ENCODE peak calls at places on chromosome 2, in nine cellular contexts. One of them, this sample, is unnamed.

GRCh38 chr2:241911551-241911950 is 42.0 kb downstream of the RTP5 start:
- DNase-seq in endothelial cell: no peak
- DNase-seq in M059J: no peak
- DNase-seq in HT-29: no peak
- DNase-seq in GM10248: no peak
- DNase-seq in NCI-H1105 treated with DMSO at 0.1 percent for 48 hours: no peak
- DNase-seq in stimulated activated CD4-positive, alpha-beta T cell treated with anti-CD3 and anti-CD28 coated beads, Interleukin-4, amount 100 ng/mL, for 4 hours: no peak
- DNase-seq in ELF-1: no peak
- DNase-seq in activated T-cell treated with anti-CD3 and anti-CD28 coated beads, Interleukin-2, amount 50 U/mL, for 72 hours: no peak
- DNase-seq in this sample: no peak

GRCh38 chr2:98556634-98557033 is 51.7 kb downstream of the COA5 start:
- DNase-seq in endothelial cell: no peak
- DNase-seq in M059J: no peak
- DNase-seq in HT-29: no peak
- DNase-seq in GM10248: peak; percentile 78
- DNase-seq in NCI-H1105 treated with DMSO at 0.1 percent for 48 hours: no peak
- DNase-seq in stimulated activated CD4-positive, alpha-beta T cell treated with anti-CD3 and anti-CD28 coated beads, Interleukin-4, amount 100 ng/mL, for 4 hours: no peak
- DNase-seq in ELF-1: no peak
- DNase-seq in activated T-cell treated with anti-CD3 and anti-CD28 coated beads, Interleukin-2, amount 50 U/mL, for 72 hours: no peak
- DNase-seq in this sample: no peak

GRCh38 chr2:154740360-154740759 is 41.9 kb downstream of the KCNJ3 start:
- DNase-seq in endothelial cell: no peak
- DNase-seq in M059J: no peak
- DNase-seq in HT-29: no peak
- DNase-seq in GM10248: no peak
- DNase-seq in NCI-H1105 treated with DMSO at 0.1 percent for 48 hours: no peak
- DNase-seq in stimulated activated CD4-positive, alpha-beta T cell treated with anti-CD3 and anti-CD28 coated beads, Interleukin-4, amount 100 ng/mL, for 4 hours: no peak
- DNase-seq in ELF-1: no peak
- DNase-seq in activated T-cell treated with anti-CD3 and anti-CD28 coated beads, Interleukin-2, amount 50 U/mL, for 72 hours: no peak
- DNase-seq in this sample: no peak

GRCh38 chr2:158997037-158997785 is 28.8 kb downstream of the TANC1 start:
- DNase-seq in endothelial cell: no peak
- DNase-seq in M059J: no peak
- DNase-seq in HT-29: peak; percentile 38
- DNase-seq in GM10248: no peak
- DNase-seq in NCI-H1105 treated with DMSO at 0.1 percent for 48 hours: no peak
- DNase-seq in stimulated activated CD4-positive, alpha-beta T cell treated with anti-CD3 and anti-CD28 coated beads, Interleukin-4, amount 100 ng/mL, for 4 hours: no peak
- DNase-seq in ELF-1: no peak
- DNase-seq in activated T-cell treated with anti-CD3 and anti-CD28 coated beads, Interleukin-2, amount 50 U/mL, for 72 hours: no peak
- DNase-seq in this sample: no peak

GRCh38 chr2:240930096-240930630 is 24.0 kb downstream of the CROCC2 start:
- DNase-seq in endothelial cell: no peak
- DNase-seq in M059J: no peak
- DNase-seq in HT-29: no peak
- DNase-seq in GM10248: no peak
- DNase-seq in NCI-H1105 treated with DMSO at 0.1 percent for 48 hours: no peak
- DNase-seq in stimulated activated CD4-positive, alpha-beta T cell treated with anti-CD3 and anti-CD28 coated beads, Interleukin-4, amount 100 ng/mL, for 4 hours: no peak
- DNase-seq in ELF-1: peak; percentile 0
- DNase-seq in activated T-cell treated with anti-CD3 and anti-CD28 coated beads, Interleukin-2, amount 50 U/mL, for 72 hours: no peak
- DNase-seq in this sample: no peak

GRCh38 chr2:8144785-8145184 is 537.1 kb upstream of the ID2 start:
- DNase-seq in endothelial cell: no peak
- DNase-seq in M059J: peak; percentile 38
- DNase-seq in HT-29: no peak
- DNase-seq in GM10248: no peak
- DNase-seq in NCI-H1105 treated with DMSO at 0.1 percent for 48 hours: no peak
- DNase-seq in stimulated activated CD4-positive, alpha-beta T cell treated with anti-CD3 and anti-CD28 coated beads, Interleukin-4, amount 100 ng/mL, for 4 hours: no peak
- DNase-seq in ELF-1: no peak
- DNase-seq in activated T-cell treated with anti-CD3 and anti-CD28 coated beads, Interleukin-2, amount 50 U/mL, for 72 hours: no peak
- DNase-seq in this sample: no peak

GRCh38 chr2:174656671-174657171 is 59.1 kb upstream of the WIPF1 start:
- DNase-seq in endothelial cell: no peak
- DNase-seq in M059J: no peak
- DNase-seq in HT-29: no peak
- DNase-seq in GM10248: no peak
- DNase-seq in NCI-H1105 treated with DMSO at 0.1 percent for 48 hours: no peak
- DNase-seq in stimulated activated CD4-positive, alpha-beta T cell treated with anti-CD3 and anti-CD28 coated beads, Interleukin-4, amount 100 ng/mL, for 4 hours: no peak
- DNase-seq in ELF-1: no peak
- DNase-seq in activated T-cell treated with anti-CD3 and anti-CD28 coated beads, Interleukin-2, amount 50 U/mL, for 72 hours: no peak
- DNase-seq in this sample: no peak

GRCh38 chr2:105813045-105813315 is 68.3 kb downstream of the NCK2 start:
- DNase-seq in endothelial cell: no peak
- DNase-seq in M059J: no peak
- DNase-seq in HT-29: no peak
- DNase-seq in GM10248: no peak
- DNase-seq in NCI-H1105 treated with DMSO at 0.1 percent for 48 hours: no peak
- DNase-seq in stimulated activated CD4-positive, alpha-beta T cell treated with anti-CD3 and anti-CD28 coated beads, Interleukin-4, amount 100 ng/mL, for 4 hours: no peak
- DNase-seq in ELF-1: no peak
- DNase-seq in activated T-cell treated with anti-CD3 and anti-CD28 coated beads, Interleukin-2, amount 50 U/mL, for 72 hours: no peak
- DNase-seq in this sample: no peak

GRCh38 chr2:175012516-175012915 is 7.3 kb upstream of the CHN1 start:
- DNase-seq in endothelial cell: no peak
- DNase-seq in M059J: peak; percentile 53
- DNase-seq in HT-29: no peak
- DNase-seq in GM10248: no peak
- DNase-seq in NCI-H1105 treated with DMSO at 0.1 percent for 48 hours: no peak
- DNase-seq in stimulated activated CD4-positive, alpha-beta T cell treated with anti-CD3 and anti-CD28 coated beads, Interleukin-4, amount 100 ng/mL, for 4 hours: no peak
- DNase-seq in ELF-1: no peak
- DNase-seq in activated T-cell treated with anti-CD3 and anti-CD28 coated beads, Interleukin-2, amount 50 U/mL, for 72 hours: no peak
- DNase-seq in this sample: no peak

GRCh38 chr2:99879481-99879880 is 262.9 kb downstream of the AFF3 start:
- DNase-seq in endothelial cell: no peak
- DNase-seq in M059J: peak; percentile 76
- DNase-seq in HT-29: no peak
- DNase-seq in GM10248: no peak
- DNase-seq in NCI-H1105 treated with DMSO at 0.1 percent for 48 hours: no peak
- DNase-seq in stimulated activated CD4-positive, alpha-beta T cell treated with anti-CD3 and anti-CD28 coated beads, Interleukin-4, amount 100 ng/mL, for 4 hours: no peak
- DNase-seq in ELF-1: no peak
- DNase-seq in activated T-cell treated with anti-CD3 and anti-CD28 coated beads, Interleukin-2, amount 50 U/mL, for 72 hours: no peak
- DNase-seq in this sample: no peak

GRCh38 chr2:469521-469920 is 181.6 kb upstream of the ALKAL2 start:
- DNase-seq in endothelial cell: no peak
- DNase-seq in M059J: no peak
- DNase-seq in HT-29: no peak
- DNase-seq in GM10248: no peak
- DNase-seq in NCI-H1105 treated with DMSO at 0.1 percent for 48 hours: no peak
- DNase-seq in stimulated activated CD4-positive, alpha-beta T cell treated with anti-CD3 and anti-CD28 coated beads, Interleukin-4, amount 100 ng/mL, for 4 hours: no peak
- DNase-seq in ELF-1: no peak
- DNase-seq in activated T-cell treated with anti-CD3 and anti-CD28 coated beads, Interleukin-2, amount 50 U/mL, for 72 hours: no peak
- DNase-seq in this sample: no peak

GRCh38 chr2:207223051-207223450 is 57.3 kb upstream of the KLF7 start:
- DNase-seq in endothelial cell: no peak
- DNase-seq in M059J: peak; percentile 85
- DNase-seq in HT-29: no peak
- DNase-seq in GM10248: peak; percentile 40
- DNase-seq in NCI-H1105 treated with DMSO at 0.1 percent for 48 hours: no peak
- DNase-seq in stimulated activated CD4-positive, alpha-beta T cell treated with anti-CD3 and anti-CD28 coated beads, Interleukin-4, amount 100 ng/mL, for 4 hours: no peak
- DNase-seq in ELF-1: peak; percentile 29
- DNase-seq in activated T-cell treated with anti-CD3 and anti-CD28 coated beads, Interleukin-2, amount 50 U/mL, for 72 hours: peak; percentile 42
- DNase-seq in this sample: no peak

GRCh38 chr2:61922714-61923113 is 17.2 kb downstream of the COMMD1 start:
- DNase-seq in endothelial cell: no peak
- DNase-seq in M059J: no peak
- DNase-seq in HT-29: no peak
- DNase-seq in GM10248: no peak
- DNase-seq in NCI-H1105 treated with DMSO at 0.1 percent for 48 hours: no peak
- DNase-seq in stimulated activated CD4-positive, alpha-beta T cell treated with anti-CD3 and anti-CD28 coated beads, Interleukin-4, amount 100 ng/mL, for 4 hours: no peak
- DNase-seq in ELF-1: no peak
- DNase-seq in activated T-cell treated with anti-CD3 and anti-CD28 coated beads, Interleukin-2, amount 50 U/mL, for 72 hours: no peak
- DNase-seq in this sample: no peak

GRCh38 chr2:21019000-21019677 is 24.7 kb downstream of the APOB start:
- DNase-seq in endothelial cell: no peak
- DNase-seq in M059J: no peak
- DNase-seq in HT-29: no peak
- DNase-seq in GM10248: no peak
- DNase-seq in NCI-H1105 treated with DMSO at 0.1 percent for 48 hours: no peak
- DNase-seq in stimulated activated CD4-positive, alpha-beta T cell treated with anti-CD3 and anti-CD28 coated beads, Interleukin-4, amount 100 ng/mL, for 4 hours: no peak
- DNase-seq in ELF-1: no peak
- DNase-seq in activated T-cell treated with anti-CD3 and anti-CD28 coated beads, Interleukin-2, amount 50 U/mL, for 72 hours: no peak
- DNase-seq in this sample: no peak

GRCh38 chr2:63050186-63050915 is at the start of gene OTX1:
- DNase-seq in endothelial cell: peak; percentile 59
- DNase-seq in M059J: peak; percentile 79
- DNase-seq in HT-29: peak; percentile 87
- DNase-seq in GM10248: peak; percentile 92
- DNase-seq in NCI-H1105 treated with DMSO at 0.1 percent for 48 hours: peak; percentile 85
- DNase-seq in stimulated activated CD4-positive, alpha-beta T cell treated with anti-CD3 and anti-CD28 coated beads, Interleukin-4, amount 100 ng/mL, for 4 hours: peak; percentile 51
- DNase-seq in ELF-1: peak; percentile 87
- DNase-seq in activated T-cell treated with anti-CD3 and anti-CD28 coated beads, Interleukin-2, amount 50 U/mL, for 72 hours: peak; percentile 79
- DNase-seq in this sample: peak; percentile 69

GRCh38 chr2:147425437-147426038 is 419.3 kb upstream of the ACVR2A start:
- DNase-seq in endothelial cell: no peak
- DNase-seq in M059J: no peak
- DNase-seq in HT-29: peak; percentile 71
- DNase-seq in GM10248: no peak
- DNase-seq in NCI-H1105 treated with DMSO at 0.1 percent for 48 hours: no peak
- DNase-seq in stimulated activated CD4-positive, alpha-beta T cell treated with anti-CD3 and anti-CD28 coated beads, Interleukin-4, amount 100 ng/mL, for 4 hours: no peak
- DNase-seq in ELF-1: no peak
- DNase-seq in activated T-cell treated with anti-CD3 and anti-CD28 coated beads, Interleukin-2, amount 50 U/mL, for 72 hours: no peak
- DNase-seq in this sample: peak; percentile 45